ENCODE peak calls at places on chromosomes 7 and 10, in nine cellular contexts. S is stimulated activated CD4-positive, alpha-beta T cell treated with anti-CD3 and anti-CD28 coated beads, Interleukin-1b, Interleukin-23, amount 100 ng/mL, for 24 hours; V is fibroblast of lung; K is amniotic stem cell; A is left colon; I is epithelial cell of prostate; B is hippocampal formation; P is nucleus accumbens; N is lower lobe of right lung. O is an unnamed sample.

GRCh38 chr7:107600816-107601215 is 20.8 kb downstream of the BCAP29 start:
- DNase-seq in S (no peak), V (no peak), K (no peak), A (no peak), I (no peak), B (no peak), P (no peak), N (no peak), O (no peak)

GRCh38 chr10:6530211-6530840 is 49.8 kb downstream of the PRKCQ start:
- DNase-seq in S (peak), V (no peak), K (no peak), A (no peak), I (no peak), B (no peak), P (no peak), N (no peak), O (no peak)

GRCh38 chr10:43221419-43222293 is 45.2 kb downstream of the RASGEF1A start:
- DNase-seq in S (no peak), V (no peak), K (no peak), A (peak), I (no peak), B (no peak), P (no peak), N (peak), O (no peak)

GRCh38 chr7:143320620-143321019 is 4.7 kb downstream of the CLCN1 start:
- DNase-seq in S (no peak), V (no peak), K (no peak), A (peak), I (no peak), B (no peak), P (no peak), N (no peak), O (no peak)

GRCh38 chr7:45259966-45260646 is 102.5 kb downstream of the RAMP3 start:
- DNase-seq in S (peak), V (peak), K (no peak), A (no peak), I (no peak), B (peak), P (peak), N (peak), O (peak)

GRCh38 chr10:102113261-102113955 is 6.8 kb downstream of the LDB1 start:
- DNase-seq in S (no peak), V (no peak), K (no peak), A (no peak), I (peak), B (no peak), P (no peak), N (no peak), O (no peak)

GRCh38 chr7:2038876-2039728 is 193.6 kb downstream of the MAD1L1 start:
- DNase-seq in S (no peak), V (no peak), K (no peak), A (peak), I (no peak), B (no peak), P (no peak), N (peak), O (no peak)

GRCh38 chr7:98038731-98039130 is 48.7 kb upstream of the OCM2 start:
- DNase-seq in S (no peak), V (no peak), K (no peak), A (no peak), I (no peak), B (peak), P (peak), N (no peak), O (peak)

GRCh38 chr7:35605760-35606159 is 89.2 kb downstream of the HERPUD2 start:
- DNase-seq in S (no peak), V (peak), K (no peak), A (no peak), I (no peak), B (no peak), P (no peak), N (no peak), O (no peak)

GRCh38 chr10:92313750-92314149 is 22.8 kb downstream of the MARCHF5 start:
- DNase-seq in S (no peak), V (no peak), K (no peak), A (no peak), I (no peak), B (no peak), P (no peak), N (no peak), O (no peak)

GRCh38 chr7:35680403-35681013 is 14.4 kb downstream of the HERPUD2 start:
- DNase-seq in S (no peak), V (no peak), K (no peak), A (no peak), I (no peak), B (no peak), P (no peak), N (no peak), O (no peak)

O was measured in midbrain.